ENCODE peak calls at places on chromosome 11, in five cellular contexts. B, L, J, W and O are unnamed samples.

GRCh38 chr11:115933564-115933963 is 429.3 kb upstream of the CADM1 start:
- DNase-seq in B (no peak), L (no peak), W (no peak), J (no peak), O (no peak)

GRCh38 chr11:17601206-17602075 is 54.4 kb downstream of the OTOG start:
- DNase-seq in B (no peak), J (no peak), L (no peak), W (peak), O (no peak)

GRCh38 chr11:65100674-65101350 is 4.8 kb downstream of the VPS51 start:
- DNase-seq in W (peak), J (no peak), L (no peak), B (no peak), O (no peak)

GRCh38 chr11:125350206-125351044 is 145.6 kb downstream of the FEZ1 start:
- DNase-seq in L (no peak), B (no peak), J (no peak), W (no peak), O (no peak)

GRCh38 chr11:62554377-62554776 is 7.8 kb upstream of the AHNAK start:
- DNase-seq in W (no peak), J (no peak), B (no peak), L (no peak), O (no peak)

GRCh38 chr11:15591112-15591537 is 476.4 kb downstream of the INSC start:
- DNase-seq in W (no peak), L (no peak), J (no peak), B (no peak), O (no peak)

GRCh38 chr11:107405260-107405659 is 52.4 kb downstream of the CWF19L2 start:
- DNase-seq in B (no peak), W (no peak), L (no peak), J (no peak), O (no peak)

GRCh38 chr11:110337570-110338193 is 41.3 kb upstream of the RDX start:
- DNase-seq in J (no peak), L (no peak), W (peak), B (no peak), O (no peak)

GRCh38 chr11:91194551-91194950 is 971.7 kb upstream of the CHORDC1 start:
- DNase-seq in B (no peak), J (no peak), L (no peak), W (no peak), O (no peak)

GRCh38 chr11:44708063-44708462 is 18.7 kb upstream of the TSPAN18 start:
- DNase-seq in L (no peak), W (no peak), B (no peak), J (no peak), O (no peak)

GRCh38 chr11:92845390-92846185 is 123.9 kb upstream of the MTNR1B start:
- DNase-seq in J (peak), W (no peak), B (no peak), L (no peak), O (no peak)